ENCODE peak calls at places on chromosomes 4 and X, in nine cellular contexts. S is astrocyte of the spinal cord, Z is left lung, B is ascending aorta, X is AG09309, P is lower lobe of right lung, U is fibroblast of pulmonary artery, Q is fibroblast of lung, N is PC-3. D is an unnamed sample.

GRCh38 chr4:3223346-3223745 is 25.6 kb upstream of the MSANTD1 start:
- DNase-seq in X (no peak), Z (no peak), N (no peak), U (no peak), Q (no peak), B (no peak), P (peak), S (no peak), D (no peak)

GRCh38 chr4:125994024-125994423 is 679.3 kb downstream of the FAT4 start:
- DNase-seq in Q (no peak), N (no peak), X (no peak), Z (no peak), U (no peak), P (no peak), S (no peak), B (no peak), D (no peak)

GRCh38 chrX:17007134-17007768 is 60.8 kb downstream of the REPS2 start:
- DNase-seq in S (peak), Q (peak), N (peak), U (no peak), B (no peak), X (no peak), P (no peak), Z (no peak), D (no peak)

GRCh38 chr4:188023682-188024081 is 28.1 kb downstream of the ZFP42 start:
- DNase-seq in Z (no peak), U (no peak), P (no peak), N (peak), X (no peak), B (no peak), S (no peak), Q (peak), D (no peak)

GRCh38 chr4:179893967-179894590 is 2349.1 kb upstream of the TENM3 start:
- DNase-seq in S (no peak), Z (no peak), B (no peak), X (no peak), Q (peak), N (no peak), P (no peak), U (no peak), D (no peak)

GRCh38 chrX:134452591-134452990 is 7.4 kb upstream of the HPRT1 start:
- DNase-seq in Q (no peak), N (no peak), X (no peak), U (no peak), B (no peak), P (no peak), Z (no peak), S (no peak), D (no peak)

GRCh38 chr4:168784786-168785461 is 225.1 kb downstream of the CBR4 start:
- DNase-seq in X (no peak), Q (peak), B (no peak), U (no peak), P (no peak), Z (no peak), N (peak), S (peak), D (no peak)

GRCh38 chr4:106614446-106614845 is 245.9 kb upstream of the GIMD1 start:
- DNase-seq in Z (no peak), N (peak), S (peak), P (no peak), B (no peak), Q (peak), X (no peak), U (no peak), D (no peak)

GRCh38 chr4:26322349-26322748 is 1.5 kb downstream of the RBPJ start:
- DNase-seq in X (no peak), Z (no peak), Q (no peak), U (no peak), N (no peak), B (no peak), P (no peak), S (no peak), D (no peak)

GRCh38 chr4:150181536-150181935 is 103.3 kb downstream of the DCLK2 start:
- DNase-seq in N (no peak), U (peak), S (peak), X (no peak), P (no peak), Z (no peak), B (no peak), Q (peak), D (no peak)

GRCh38 chrX:26253526-26253925 is 37.6 kb downstream of the MAGEB5 start:
- DNase-seq in U (no peak), S (no peak), Q (no peak), P (no peak), B (no peak), N (no peak), X (no peak), Z (no peak), D (no peak)

GRCh38 chr4:134862116-134862515 is 660.5 kb upstream of the PABPC4L start:
- DNase-seq in B (no peak), P (no peak), S (peak), U (peak), X (no peak), Z (no peak), N (peak), Q (peak), D (no peak)

GRCh38 chr4:59175588-59175987 is 2024.5 kb upstream of the ADGRL3 start:
- DNase-seq in X (no peak), S (no peak), U (no peak), B (no peak), N (no peak), P (no peak), Q (no peak), Z (no peak), D (no peak)

GRCh38 chr4:7299908-7300710 is 107.8 kb downstream of the SORCS2 start:
- DNase-seq in N (no peak), S (no peak), X (no peak), B (no peak), P (no peak), Z (no peak), Q (no peak), U (no peak), D (no peak)

GRCh38 chr4:44326716-44327115 is 121.9 kb downstream of the KCTD8 start:
- DNase-seq in U (peak), X (no peak), B (no peak), Z (no peak), N (peak), S (no peak), P (no peak), Q (peak), D (no peak)

GRCh38 chrX:133335027-133335426 is 80.3 kb downstream of the GPC4 start:
- DNase-seq in N (peak), X (peak), P (no peak), U (peak), S (peak), Z (no peak), Q (peak), B (no peak), D (no peak)

GRCh38 chr4:102259702-102260101 is 85.6 kb downstream of the SLC39A8 start:
- DNase-seq in S (no peak), Z (no peak), B (no peak), N (no peak), U (no peak), P (no peak), Q (no peak), X (no peak), D (no peak)

GRCh38 chr4:102259081-102259480 is 86.2 kb downstream of the SLC39A8 start:
- DNase-seq in Z (no peak), U (no peak), P (no peak), N (peak), B (no peak), X (no peak), S (no peak), Q (no peak), D (no peak)

GRCh38 chr4:102268355-102268754 is 76.9 kb downstream of the SLC39A8 start:
- DNase-seq in B (no peak), N (no peak), Z (no peak), U (no peak), S (no peak), P (no peak), X (no peak), Q (no peak), D (no peak)

DNA sequence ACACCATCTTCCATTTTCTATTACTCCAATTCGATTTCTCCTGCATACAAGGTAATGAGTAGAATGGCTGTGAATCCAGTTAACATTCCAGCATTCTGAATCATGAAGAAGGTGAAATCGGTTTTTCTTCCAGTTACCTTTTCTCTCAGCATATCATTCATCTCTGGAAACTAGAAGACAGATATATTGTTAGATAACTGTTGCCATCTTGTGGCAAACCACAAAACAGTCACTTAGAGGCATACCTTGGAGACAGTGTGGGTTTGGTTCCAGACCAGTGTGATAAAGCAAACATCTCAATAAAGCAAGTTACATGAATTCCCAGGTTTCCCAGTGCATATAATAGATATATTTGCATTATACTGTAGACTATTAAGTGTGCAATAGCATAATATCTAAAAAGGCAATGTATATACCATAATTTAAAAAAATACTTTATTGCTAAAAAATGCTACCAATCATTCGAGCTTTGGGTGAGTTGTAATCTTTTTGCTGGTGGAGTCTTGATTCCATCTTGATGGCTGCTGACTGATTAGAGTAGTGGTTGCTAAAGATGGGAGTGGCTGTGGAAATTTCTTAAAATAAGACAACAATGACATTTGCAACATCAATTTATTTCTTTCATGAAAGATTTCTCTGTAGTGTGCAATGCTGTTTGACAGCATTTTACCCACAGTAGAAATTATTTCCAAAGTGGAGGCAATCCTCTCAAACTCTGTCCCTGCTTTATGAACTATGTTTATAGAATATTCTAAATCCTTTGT is 82.1 kb downstream of the SLC39A8 start:
- DNase-seq in Z (no peak), Q (peak), P (no peak), S (peak), U (peak), X (peak), B (no peak), N (peak), D (no peak)
- TF ChIP-seq CTCF in Z (no peak), Q (peak), P (peak), S (peak), U (peak), X (peak), B (peak), N (peak), D (no peak)

DNA sequence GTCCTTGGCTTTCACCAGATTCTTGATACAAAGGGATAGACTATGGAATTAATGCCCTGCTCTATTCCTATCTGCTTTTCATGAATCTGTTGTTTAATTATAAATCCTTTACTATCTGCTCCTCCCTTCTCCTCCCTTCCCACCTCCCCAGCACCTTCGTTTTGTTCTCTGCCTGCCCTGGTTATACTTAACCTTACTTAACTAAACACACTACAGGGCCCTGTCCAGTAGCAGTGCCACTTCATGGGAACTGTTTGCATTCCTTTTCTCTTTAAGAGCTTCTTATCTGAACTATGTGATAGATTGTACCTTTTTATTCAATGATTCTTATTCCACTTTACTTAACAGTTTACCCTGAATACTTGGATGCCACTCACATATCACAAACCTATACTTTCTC is 830 bp downstream of the HOPX start:
- DNase-seq in Q (no peak), B (no peak), U (no peak), Z (no peak), S (no peak), X (no peak), P (no peak), N (no peak), D (no peak)
- H3K4me3 ChIP-seq in Q (no peak), B (no peak), U (no peak), Z (peak), S (no peak), X (no peak), P (peak), N (no peak), D (no peak)

DNA sequence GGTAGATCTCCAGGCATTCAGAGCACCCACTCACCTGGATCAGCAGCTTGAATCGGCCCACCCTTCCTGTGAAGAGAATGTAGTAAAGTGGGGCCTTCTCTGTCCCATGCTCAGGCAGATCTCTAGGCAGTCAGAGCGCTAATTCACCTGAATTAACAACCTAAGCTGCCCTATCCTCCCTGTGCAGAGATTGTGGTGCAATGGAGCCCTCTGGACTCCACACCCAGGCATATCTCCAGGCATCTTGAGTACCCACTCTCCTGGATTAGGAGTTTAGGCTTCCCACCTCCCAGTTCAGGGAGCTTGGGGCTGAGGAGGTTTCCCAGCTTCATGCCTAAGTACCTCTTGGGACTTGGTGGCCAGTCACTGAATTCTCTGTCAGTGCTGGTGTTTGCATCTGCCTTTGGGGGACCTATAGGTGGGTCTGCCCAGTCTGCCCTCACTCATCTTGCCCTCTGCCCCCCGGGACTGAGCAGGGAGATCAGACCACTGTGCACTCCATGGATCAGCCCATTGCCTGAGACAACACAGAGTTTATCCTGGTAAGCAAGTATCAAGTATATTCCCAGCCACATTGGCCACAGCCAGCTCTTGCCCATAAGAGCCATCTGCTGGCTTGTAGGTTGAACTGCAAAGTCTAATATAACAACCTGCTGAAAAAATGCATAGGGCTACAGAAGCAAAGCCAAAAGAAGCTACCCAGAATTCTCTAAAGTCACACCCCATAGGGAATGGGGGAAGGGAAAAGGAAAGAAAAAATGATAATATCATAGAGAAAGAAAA is 372.9 kb downstream of the KLHL13 start:
- DNase-seq in N (peak), P (no peak), Q (no peak), B (no peak), X (no peak), S (no peak), U (no peak), Z (no peak), D (no peak)
- TF ChIP-seq CTCF in N (peak), P (no peak), Q (no peak), B (no peak), X (peak), S (no peak), U (no peak), Z (no peak), D (no peak)

GRCh38 chrX:140712413-140713173 is 3.0 kb downstream of the LINC00632 start:
- DNase-seq in U (peak), P (peak), S (peak), X (no peak), Q (peak), N (peak), B (no peak), Z (peak), D (peak)
- H3K4me3 ChIP-seq in U (peak), P (peak), S (peak), X (no peak), Q (peak), N (peak), B (peak), Z (no peak), D (no peak)

DNA sequence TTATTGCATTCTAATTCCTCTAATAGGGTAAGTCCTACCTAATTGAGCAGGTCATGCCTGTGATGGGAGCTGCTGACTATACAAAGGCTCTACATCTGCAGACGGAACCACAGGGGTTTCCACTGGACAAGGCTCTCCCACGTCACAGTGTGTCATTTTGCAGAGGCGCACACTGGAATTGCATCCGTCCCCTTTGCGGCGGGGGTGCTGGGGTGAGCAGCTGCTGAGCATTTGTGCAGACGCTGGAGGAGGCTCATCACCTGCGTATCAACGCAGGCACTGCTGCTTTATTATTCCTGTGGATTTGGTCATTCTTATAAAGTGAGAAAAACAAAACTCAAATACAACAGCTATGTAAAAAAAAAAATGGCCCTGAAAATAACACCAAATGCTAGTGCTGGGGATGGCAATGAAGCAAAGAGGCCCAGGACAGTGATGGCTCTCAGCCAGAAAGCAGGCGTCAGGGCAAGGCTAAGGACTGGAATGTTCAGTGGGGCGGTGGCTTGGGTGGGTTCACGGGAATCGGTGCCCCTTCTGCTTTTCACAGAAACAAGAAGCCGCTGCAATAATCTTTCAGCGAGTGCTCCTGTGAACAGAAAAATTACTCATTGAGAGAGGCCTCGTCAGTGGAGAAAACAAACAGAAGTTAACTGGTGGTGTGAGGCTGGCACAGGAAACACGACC is 67.8 kb downstream of the GATB start:
- DNase-seq in N (no peak), Q (peak), Z (no peak), B (no peak), S (no peak), X (no peak), U (no peak), P (no peak), D (no peak)
- TF ChIP-seq CTCF in N (no peak), Q (no peak), Z (no peak), B (no peak), S (no peak), X (no peak), U (no peak), P (no peak), D (no peak)

GRCh38 chr4:152041304-152041703 is 280.5 kb upstream of the GATB start:
- DNase-seq in S (no peak), B (no peak), Q (no peak), Z (no peak), N (no peak), U (no peak), P (no peak), X (no peak), D (no peak)
- H3K4me3 ChIP-seq in S (no peak), B (no peak), Q (no peak), Z (no peak), N (no peak), U (no peak), P (no peak), X (no peak), D (no peak)

D was measured in lower leg skin.